ENCODE peak calls at places on chromosomes 13 and 19, in eight cellular contexts. C is Karpas-422, O is activated T-cell treated with anti-CD3 and anti-CD28 coated beads for 48 hours, S is T-helper 17 cell, Z is GDM1, G is LHCN-M2, R is LoVo, P is upper lobe of right lung. I is an unnamed sample.

GRCh38 chr19:17755977-17756670 is 4.8 kb downstream of the FCHO1 start:
- DNase-seq in C (peak; percentile 92), G (peak; percentile 17), S (no peak), O (no peak), Z (peak; percentile 22), R (no peak), P (no peak), I (no peak)

GRCh38 chr19:10454267-10454666 is 33.9 kb downstream of the PDE4A start:
- DNase-seq in S (no peak), G (peak; percentile 40), Z (no peak), O (no peak), C (peak; percentile 71), P (no peak), R (no peak), I (no peak)

GRCh38 chr13:50529154-50529882 is 314.2 kb downstream of the DLEU7 start:
- DNase-seq in O (no peak), P (peak; percentile 91), Z (peak; percentile 81), C (no peak), G (peak; percentile 93), R (peak; percentile 89), S (no peak), I (peak; percentile 91)

GRCh38 chr13:104485571-104485970 is 1419.4 kb upstream of the SLC10A2 start:
- DNase-seq in S (no peak), Z (no peak), O (no peak), R (no peak), P (no peak), G (peak; percentile 39), C (no peak), I (no peak)

GRCh38 chr19:18339703-18340102 is 695 bp upstream of the PGPEP1 start:
- DNase-seq in G (peak; percentile 42), R (no peak), S (no peak), Z (no peak), P (no peak), C (no peak), O (no peak), I (no peak)

GRCh38 chr13:89721216-89721615 is 1626.3 kb upstream of the MIR17HG start:
- DNase-seq in R (no peak), Z (no peak), C (no peak), P (no peak), G (no peak), O (no peak), S (no peak), I (no peak)

GRCh38 chr13:79671420-79671819 is 190.5 kb downstream of the NDFIP2 start:
- DNase-seq in O (no peak), S (no peak), P (no peak), C (no peak), Z (no peak), R (no peak), G (no peak), I (no peak)

GRCh38 chr19:5144545-5145179 is 175.7 kb downstream of the KDM4B start:
- DNase-seq in S (no peak), C (no peak), O (no peak), Z (no peak), P (no peak), G (no peak), R (no peak), I (no peak)

GRCh38 chr13:114113961-114114360 is 18.5 kb downstream of the RASA3 start:
- DNase-seq in P (peak; percentile 15), G (no peak), C (no peak), O (no peak), R (no peak), S (no peak), Z (no peak), I (peak; percentile 54)

GRCh38 chr19:40612831-40613668 is 11.9 kb downstream of the LTBP4 start:
- DNase-seq in O (peak; percentile 80), P (peak; percentile 88), G (no peak), Z (peak; percentile 71), C (peak; percentile 70), R (no peak), S (peak; percentile 56), I (peak; percentile 86)

GRCh38 chr13:65497265-65497664 is 1732.9 kb downstream of the PCDH9 start:
- DNase-seq in S (no peak), R (no peak), G (peak; percentile 24), C (no peak), O (no peak), Z (no peak), P (no peak), I (no peak)

GRCh38 chr19:13082192-13083007 is 20.3 kb downstream of the LYL1 start:
- DNase-seq in R (no peak), S (no peak), G (peak; percentile 21), C (peak; percentile 62), Z (no peak), P (no peak), O (no peak), I (no peak)

GRCh38 chr19:30450945-30451344 is 78.8 kb downstream of the ZNF536 start:
- DNase-seq in Z (no peak), R (no peak), O (no peak), S (no peak), C (no peak), P (no peak), G (no peak), I (no peak)

GRCh38 chr19:33905937-33906577 is 109.4 kb downstream of the KCTD15 start:
- DNase-seq in G (no peak), C (no peak), R (peak; percentile 20), O (peak; percentile 6), P (peak; percentile 91), S (no peak), Z (no peak), I (peak; percentile 76)

GRCh38 chr13:97258801-97259200 is 36.7 kb downstream of the MBNL2 start:
- DNase-seq in P (no peak), Z (no peak), C (no peak), R (no peak), S (no peak), G (no peak), O (no peak), I (no peak)

GRCh38 chr19:54608792-54609191 is 15.4 kb downstream of the LILRA1 start:
- DNase-seq in O (no peak), Z (no peak), P (no peak), G (no peak), C (no peak), R (no peak), S (no peak), I (no peak)

GRCh38 chr19:46907880-46908279 is 47.1 kb downstream of the ARHGAP35 start:
- DNase-seq in G (no peak), R (no peak), S (no peak), Z (no peak), C (no peak), O (no peak), P (no peak), I (no peak)

GRCh38 chr19:1608414-1609391 is 3.4 kb upstream of the UQCR11 start:
- DNase-seq in R (peak; percentile 12), P (no peak), C (peak; percentile 49), O (no peak), S (no peak), G (no peak), Z (peak; percentile 22), I (no peak)